ENCODE peak calls at places on chromosomes 2 and 18, in seven cellular contexts. W, C, J, D, T, S and Q are unnamed samples.

GRCh38 chr2:209208211-209208610 is 215.6 kb upstream of the MAP2 start:
- DNase-seq in S (peak), D (no peak), J (no peak), W (peak), C (peak), T (peak), Q (no peak)

GRCh38 chr2:170929686-170930050 is 615 bp downstream of the GORASP2 start:
- DNase-seq in T (peak), S (peak), D (peak), C (peak), J (peak), W (peak), Q (no peak)

GRCh38 chr18:75204262-75204977 is 4.5 kb downstream of the PTGR3 start:
- DNase-seq in T (peak), S (peak), C (no peak), W (peak), J (no peak), D (no peak), Q (peak)

GRCh38 chr18:74257083-74257482 is 34.7 kb downstream of the CYB5A start:
- DNase-seq in T (no peak), J (no peak), D (no peak), S (no peak), W (no peak), C (no peak), Q (no peak)

GRCh38 chr18:74282359-74283254 is 9.2 kb downstream of the CYB5A start:
- DNase-seq in C (no peak), S (no peak), T (no peak), D (no peak), J (no peak), W (no peak), Q (no peak)

GRCh38 chr2:111072220-111072871 is 48.4 kb upstream of the BCL2L11 start:
- DNase-seq in T (no peak), J (peak), W (peak), S (no peak), C (peak), D (no peak), Q (no peak)

GRCh38 chr2:173192071-173192470 is 116.4 kb downstream of the MAP3K20 start:
- DNase-seq in W (no peak), C (no peak), T (no peak), J (no peak), S (no peak), D (no peak), Q (no peak)

GRCh38 chr18:31741096-31741735 is 19.5 kb downstream of the SLC25A52 start:
- DNase-seq in T (no peak), D (no peak), C (peak), J (peak), S (peak), W (peak), Q (peak)

GRCh38 chr2:231243883-231244282 is 45.5 kb downstream of the ARMC9 start:
- DNase-seq in D (no peak), W (no peak), C (no peak), J (no peak), S (no peak), T (no peak), Q (no peak)

GRCh38 chr18:46660955-46661749 is 4.1 kb upstream of the LOXHD1 start:
- DNase-seq in S (peak), J (peak), C (peak), W (peak), T (no peak), D (peak), Q (no peak)

GRCh38 chr18:61368001-61368400 is 34.8 kb downstream of the CDH20 start:
- DNase-seq in D (no peak), J (no peak), S (no peak), T (no peak), W (no peak), C (no peak), Q (no peak)

GRCh38 chr2:52879561-52879960 is 888.0 kb upstream of the CHAC2 start:
- DNase-seq in D (no peak), S (no peak), T (no peak), J (no peak), W (no peak), C (no peak), Q (no peak)

GRCh38 chr2:24513266-24513665 is 22.2 kb downstream of the NCOA1 start:
- DNase-seq in J (no peak), T (no peak), D (no peak), S (no peak), W (peak), C (peak), Q (no peak)

GRCh38 chr2:46711156-46711555 is 204.4 kb downstream of the MCFD2 start:
- DNase-seq in J (no peak), W (no peak), T (no peak), C (peak), D (no peak), S (no peak), Q (no peak)

GRCh38 chr2:3079959-3080948 is 297.4 kb downstream of the EIPR1 start:
- DNase-seq in D (peak), T (no peak), W (no peak), J (no peak), S (no peak), C (no peak), Q (no peak)

GRCh38 chr2:198440833-198441232 is 636.4 kb downstream of the PLCL1 start:
- DNase-seq in T (no peak), J (no peak), W (no peak), D (no peak), S (no peak), C (no peak), Q (no peak)

GRCh38 chr18:23824235-23824634 is 135.0 kb downstream of the LAMA3 start:
- DNase-seq in S (no peak), W (peak), C (peak), T (no peak), D (no peak), J (no peak), Q (no peak)

GRCh38 chr2:130755234-130756040 is at the start of gene AMER3:
- DNase-seq in S (peak), T (peak), C (no peak), D (peak), W (no peak), J (no peak), Q (no peak)

GRCh38 chr2:3662239-3662638 is 4.2 kb downstream of the ALLC start:
- DNase-seq in T (no peak), C (no peak), W (no peak), S (no peak), J (no peak), D (peak), Q (no peak)

GRCh38 chr18:36454848-36455458 is 157.4 kb downstream of the FHOD3 start:
- DNase-seq in D (no peak), T (no peak), C (no peak), S (no peak), W (no peak), J (no peak), Q (no peak)

DNA sequence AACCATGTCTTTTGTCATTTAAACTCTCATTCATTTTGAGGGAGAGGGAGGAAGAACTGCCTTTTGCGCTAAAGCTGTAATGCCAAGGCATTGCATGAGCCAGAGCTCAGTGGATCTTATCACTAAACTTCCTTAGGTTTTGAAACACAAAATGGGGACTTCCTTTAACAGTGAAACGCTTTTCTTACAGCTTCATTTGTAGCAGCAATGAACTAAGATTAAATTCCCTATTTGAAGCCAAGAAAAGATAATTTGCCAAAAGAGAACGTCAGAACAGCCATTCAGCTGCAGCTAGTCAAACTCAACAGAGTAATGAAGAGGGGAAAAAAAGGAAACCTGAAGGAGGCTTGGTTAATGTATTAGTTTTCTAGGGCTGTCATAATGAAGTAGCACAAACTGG is 143.5 kb upstream of the MMADHC start:
- DNase-seq in J (no peak), C (no peak), S (no peak), T (no peak), D (no peak), W (no peak), Q (no peak)
- TF ChIP-seq CTCF in J (no peak), C (no peak), S (no peak), T (no peak), D (no peak), W (no peak), Q (no peak)

GRCh38 chr2:167333245-167333644 is 445.0 kb downstream of the XIRP2 start:
- DNase-seq in D (no peak), W (peak), J (no peak), T (no peak), S (no peak), C (no peak), Q (no peak)
- TF ChIP-seq CTCF in D (no peak), W (no peak), J (no peak), T (no peak), S (no peak), C (no peak), Q (no peak)

GRCh38 chr2:149087751-149088150 is 49.3 kb downstream of the LYPD6B start:
- DNase-seq in D (no peak), J (no peak), S (peak), T (peak), C (no peak), W (no peak), Q (no peak)
- TF ChIP-seq CTCF in D (no peak), J (peak), S (peak), T (no peak), C (peak), W (no peak), Q (no peak)

DNA sequence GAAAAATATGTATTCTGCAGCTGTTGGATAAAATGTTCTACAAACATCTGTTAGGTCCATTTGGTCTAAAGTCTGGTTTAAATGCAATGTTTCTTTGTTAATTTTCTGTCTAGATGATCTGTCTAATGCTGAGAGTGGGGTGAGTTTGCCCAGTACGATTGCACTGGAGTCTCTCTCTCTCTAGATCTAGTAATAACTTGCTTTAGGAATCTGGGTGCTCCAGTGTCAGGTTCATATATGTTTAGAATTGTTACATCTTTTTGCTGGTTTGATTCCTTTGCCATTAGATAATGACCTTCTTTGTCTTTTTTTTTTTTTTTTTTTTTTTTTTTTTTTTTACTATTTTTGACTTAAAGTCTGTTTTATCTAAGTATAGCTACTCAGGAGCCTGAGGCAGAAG is 10.4 kb downstream of the GCC2 start:
- DNase-seq in S (no peak), J (no peak), W (no peak), D (no peak), C (no peak), T (no peak), Q (no peak)
- TF ChIP-seq CTCF in S (no peak), J (no peak), W (no peak), D (no peak), C (no peak), T (no peak), Q (no peak)